ENCODE peak calls at places on chromosomes 3 and 15, in nine cellular contexts. One of them, this sample, is unnamed.

GRCh38 chr15:42151012-42151615 is 5.3 kb downstream of the PLA2G4F start:
- DNase-seq in kidney epithelial cell: no peak
- DNase-seq in fibroblast of pulmonary artery: no peak
- DNase-seq in Calu3: no peak
- DNase-seq in mammary epithelial cell: no peak
- DNase-seq in hepatocyte: no peak
- DNase-seq in heart right ventricle: no peak
- DNase-seq in Panc1: no peak
- DNase-seq in body of pancreas: no peak
- DNase-seq in this sample: no peak

GRCh38 chr3:127772776-127773751 is 49.3 kb downstream of the MGLL start:
- DNase-seq in kidney epithelial cell: no peak
- DNase-seq in fibroblast of pulmonary artery: no peak
- DNase-seq in Calu3: no peak
- DNase-seq in mammary epithelial cell: no peak
- DNase-seq in hepatocyte: no peak
- DNase-seq in heart right ventricle: no peak
- DNase-seq in Panc1: no peak
- DNase-seq in body of pancreas: no peak
- DNase-seq in this sample: no peak

GRCh38 chr15:31591908-31592307 is 265.3 kb downstream of the KLF13 start:
- DNase-seq in kidney epithelial cell: no peak
- DNase-seq in fibroblast of pulmonary artery: no peak
- DNase-seq in Calu3: no peak
- DNase-seq in mammary epithelial cell: no peak
- DNase-seq in hepatocyte: no peak
- DNase-seq in heart right ventricle: no peak
- DNase-seq in Panc1: no peak
- DNase-seq in body of pancreas: no peak
- DNase-seq in this sample: no peak

GRCh38 chr3:77362936-77363335 is 323.0 kb downstream of the ROBO2 start:
- DNase-seq in kidney epithelial cell: no peak
- DNase-seq in fibroblast of pulmonary artery: no peak
- DNase-seq in Calu3: no peak
- DNase-seq in mammary epithelial cell: no peak
- DNase-seq in hepatocyte: no peak
- DNase-seq in heart right ventricle: no peak
- DNase-seq in Panc1: no peak
- DNase-seq in body of pancreas: no peak
- DNase-seq in this sample: no peak

GRCh38 chr15:85852969-85853368 is 58.2 kb upstream of the KLHL25 start:
- DNase-seq in kidney epithelial cell: no peak
- DNase-seq in fibroblast of pulmonary artery: no peak
- DNase-seq in Calu3: no peak
- DNase-seq in mammary epithelial cell: no peak
- DNase-seq in hepatocyte: no peak
- DNase-seq in heart right ventricle: no peak
- DNase-seq in Panc1: no peak
- DNase-seq in body of pancreas: no peak
- DNase-seq in this sample: no peak

GRCh38 chr15:41904487-41905359 is 10.9 kb upstream of the SPTBN5 start:
- DNase-seq in kidney epithelial cell: no peak
- DNase-seq in fibroblast of pulmonary artery: peak; percentile 74
- DNase-seq in Calu3: peak; percentile 45
- DNase-seq in mammary epithelial cell: peak; percentile 42
- DNase-seq in hepatocyte: peak; percentile 85
- DNase-seq in heart right ventricle: peak; percentile 70
- DNase-seq in Panc1: peak; percentile 54
- DNase-seq in body of pancreas: peak; percentile 66
- DNase-seq in this sample: peak; percentile 78

GRCh38 chr3:31622636-31623288 is 90.0 kb downstream of the STT3B start:
- DNase-seq in kidney epithelial cell: no peak
- DNase-seq in fibroblast of pulmonary artery: no peak
- DNase-seq in Calu3: no peak
- DNase-seq in mammary epithelial cell: no peak
- DNase-seq in hepatocyte: no peak
- DNase-seq in heart right ventricle: no peak
- DNase-seq in Panc1: no peak
- DNase-seq in body of pancreas: no peak
- DNase-seq in this sample: no peak

GRCh38 chr3:189298469-189299375 is 127.0 kb downstream of the TPRG1 start:
- DNase-seq in kidney epithelial cell: no peak
- DNase-seq in fibroblast of pulmonary artery: no peak
- DNase-seq in Calu3: no peak
- DNase-seq in mammary epithelial cell: peak; percentile 87
- DNase-seq in hepatocyte: no peak
- DNase-seq in heart right ventricle: no peak
- DNase-seq in Panc1: no peak
- DNase-seq in body of pancreas: no peak
- DNase-seq in this sample: no peak

GRCh38 chr3:14142567-14143270 is 17.9 kb downstream of the TMEM43 start:
- DNase-seq in kidney epithelial cell: no peak
- DNase-seq in fibroblast of pulmonary artery: no peak
- DNase-seq in Calu3: no peak
- DNase-seq in mammary epithelial cell: peak; percentile 78
- DNase-seq in hepatocyte: no peak
- DNase-seq in heart right ventricle: no peak
- DNase-seq in Panc1: no peak
- DNase-seq in body of pancreas: no peak
- DNase-seq in this sample: no peak

GRCh38 chr3:127652246-127652995 is 20.3 kb upstream of the ABTB1 start:
- DNase-seq in kidney epithelial cell: no peak
- DNase-seq in fibroblast of pulmonary artery: peak; percentile 65
- DNase-seq in Calu3: peak; percentile 78
- DNase-seq in mammary epithelial cell: no peak
- DNase-seq in hepatocyte: peak; percentile 80
- DNase-seq in heart right ventricle: peak; percentile 38
- DNase-seq in Panc1: peak; percentile 36
- DNase-seq in body of pancreas: peak; percentile 47
- DNase-seq in this sample: peak; percentile 66

GRCh38 chr15:45129651-45130129 is at the start of the genes DUOX1 and DUOXA1:
- DNase-seq in kidney epithelial cell: no peak
- DNase-seq in fibroblast of pulmonary artery: no peak
- DNase-seq in Calu3: peak; percentile 52
- DNase-seq in mammary epithelial cell: peak; percentile 61
- DNase-seq in hepatocyte: peak; percentile 73
- DNase-seq in heart right ventricle: no peak
- DNase-seq in Panc1: no peak
- DNase-seq in body of pancreas: no peak
- DNase-seq in this sample: peak; percentile 29

GRCh38 chr3:46419816-46420215 is 12.8 kb downstream of the CCRL2 start:
- DNase-seq in kidney epithelial cell: no peak
- DNase-seq in fibroblast of pulmonary artery: no peak
- DNase-seq in Calu3: no peak
- DNase-seq in mammary epithelial cell: no peak
- DNase-seq in hepatocyte: no peak
- DNase-seq in heart right ventricle: no peak
- DNase-seq in Panc1: no peak
- DNase-seq in body of pancreas: no peak
- DNase-seq in this sample: no peak

GRCh38 chr3:99659965-99660364 is 21.6 kb downstream of the COL8A1 start:
- DNase-seq in kidney epithelial cell: no peak
- DNase-seq in fibroblast of pulmonary artery: peak; percentile 80
- DNase-seq in Calu3: no peak
- DNase-seq in mammary epithelial cell: no peak
- DNase-seq in hepatocyte: no peak
- DNase-seq in heart right ventricle: no peak
- DNase-seq in Panc1: no peak
- DNase-seq in body of pancreas: no peak
- DNase-seq in this sample: no peak

GRCh38 chr15:29821416-29822099 is 710 bp downstream of the TJP1 start:
- DNase-seq in kidney epithelial cell: no peak
- DNase-seq in fibroblast of pulmonary artery: peak; percentile 80
- DNase-seq in Calu3: peak; percentile 63
- DNase-seq in mammary epithelial cell: peak; percentile 90
- DNase-seq in hepatocyte: peak; percentile 92
- DNase-seq in heart right ventricle: peak; percentile 83
- DNase-seq in Panc1: no peak
- DNase-seq in body of pancreas: peak; percentile 88
- DNase-seq in this sample: peak; percentile 75
- TF ChIP-seq CTCF in kidney epithelial cell: peak; percentile 41
- TF ChIP-seq CTCF in fibroblast of pulmonary artery: peak; percentile 32
- TF ChIP-seq CTCF in Calu3: no peak
- TF ChIP-seq CTCF in mammary epithelial cell: peak; percentile 15
- TF ChIP-seq CTCF in hepatocyte: peak; percentile 28
- TF ChIP-seq CTCF in heart right ventricle: peak; percentile 9
- TF ChIP-seq CTCF in Panc1: peak; percentile 17
- TF ChIP-seq CTCF in body of pancreas: peak; percentile 33
- TF ChIP-seq CTCF in this sample: no peak

DNA sequence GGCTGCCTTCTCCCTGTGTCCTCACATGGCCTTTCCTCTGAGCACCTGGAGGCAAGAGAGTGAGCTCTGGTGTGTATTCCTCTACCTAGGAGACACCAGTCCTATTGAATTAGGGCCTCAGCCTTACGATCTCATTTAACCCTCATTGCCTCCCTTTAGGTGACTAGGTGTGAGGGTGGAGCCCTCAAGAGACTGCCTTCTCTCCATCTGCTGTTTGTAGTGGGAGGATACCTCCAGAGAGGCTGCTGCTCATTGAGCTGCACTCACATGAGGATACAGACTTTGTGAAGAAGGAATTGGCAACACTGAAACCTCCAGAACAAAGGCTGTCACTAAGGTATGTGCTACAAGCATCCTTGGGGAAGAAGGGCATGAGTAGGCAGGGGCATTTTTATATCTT is at the start of gene CCR8:
- DNase-seq in kidney epithelial cell: no peak
- DNase-seq in fibroblast of pulmonary artery: no peak
- DNase-seq in Calu3: no peak
- DNase-seq in mammary epithelial cell: no peak
- DNase-seq in hepatocyte: no peak
- DNase-seq in heart right ventricle: no peak
- DNase-seq in Panc1: no peak
- DNase-seq in body of pancreas: no peak
- DNase-seq in this sample: no peak
- TF ChIP-seq CTCF in kidney epithelial cell: no peak
- TF ChIP-seq CTCF in fibroblast of pulmonary artery: no peak
- TF ChIP-seq CTCF in Calu3: no peak
- TF ChIP-seq CTCF in mammary epithelial cell: no peak
- TF ChIP-seq CTCF in hepatocyte: no peak
- TF ChIP-seq CTCF in heart right ventricle: no peak
- TF ChIP-seq CTCF in Panc1: no peak
- TF ChIP-seq CTCF in body of pancreas: no peak
- TF ChIP-seq CTCF in this sample: no peak

DNA sequence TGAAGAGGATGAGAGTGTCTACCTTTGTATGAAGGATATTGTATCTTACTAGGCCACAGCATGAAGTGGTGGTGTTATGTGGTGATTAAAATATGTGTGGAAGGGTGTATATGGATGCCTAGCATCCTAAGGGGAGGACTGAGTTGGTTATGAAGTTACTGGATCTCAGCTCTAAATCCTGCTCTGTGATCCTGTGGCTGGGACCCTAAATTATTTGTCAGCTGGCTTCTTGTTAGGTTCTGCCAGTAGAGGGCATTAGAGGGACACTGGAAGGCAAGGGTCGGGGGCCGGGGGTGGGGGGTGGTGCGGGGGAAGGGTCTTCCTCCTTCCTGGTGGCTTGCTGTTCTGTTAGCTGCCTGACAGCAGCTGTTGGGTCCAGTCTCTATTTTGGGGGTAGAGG is 34.9 kb downstream of the MORF4L1 start:
- DNase-seq in kidney epithelial cell: no peak
- DNase-seq in fibroblast of pulmonary artery: no peak
- DNase-seq in Calu3: no peak
- DNase-seq in mammary epithelial cell: no peak
- DNase-seq in hepatocyte: no peak
- DNase-seq in heart right ventricle: no peak
- DNase-seq in Panc1: no peak
- DNase-seq in body of pancreas: no peak
- DNase-seq in this sample: peak; percentile 48
- TF ChIP-seq CTCF in kidney epithelial cell: peak; percentile 17
- TF ChIP-seq CTCF in fibroblast of pulmonary artery: peak; percentile 31
- TF ChIP-seq CTCF in Calu3: no peak
- TF ChIP-seq CTCF in mammary epithelial cell: no peak
- TF ChIP-seq CTCF in hepatocyte: peak; percentile 43
- TF ChIP-seq CTCF in heart right ventricle: peak; percentile 12
- TF ChIP-seq CTCF in Panc1: peak; percentile 68
- TF ChIP-seq CTCF in body of pancreas: no peak
- TF ChIP-seq CTCF in this sample: peak; percentile 40

GRCh38 chr15:78434134-78434533 is 3.9 kb upstream of the IREB2 start:
- DNase-seq in kidney epithelial cell: no peak
- DNase-seq in fibroblast of pulmonary artery: no peak
- DNase-seq in Calu3: no peak
- DNase-seq in mammary epithelial cell: no peak
- DNase-seq in hepatocyte: no peak
- DNase-seq in heart right ventricle: no peak
- DNase-seq in Panc1: no peak
- DNase-seq in body of pancreas: no peak
- DNase-seq in this sample: no peak

GRCh38 chr15:78437762-78438594 is at the start of gene IREB2:
- DNase-seq in kidney epithelial cell: peak; percentile 83
- DNase-seq in fibroblast of pulmonary artery: peak; percentile 99
- DNase-seq in Calu3: peak; percentile 98
- DNase-seq in mammary epithelial cell: peak; percentile 97
- DNase-seq in hepatocyte: peak; percentile 100
- DNase-seq in heart right ventricle: peak; percentile 98
- DNase-seq in Panc1: peak; percentile 94
- DNase-seq in body of pancreas: peak; percentile 98
- DNase-seq in this sample: peak; percentile 98

GRCh38 chr15:78440375-78441373 is 2.7 kb downstream of the IREB2 start:
- DNase-seq in kidney epithelial cell: no peak
- DNase-seq in fibroblast of pulmonary artery: no peak
- DNase-seq in Calu3: no peak
- DNase-seq in mammary epithelial cell: no peak
- DNase-seq in hepatocyte: no peak
- DNase-seq in heart right ventricle: no peak
- DNase-seq in Panc1: no peak
- DNase-seq in body of pancreas: no peak
- DNase-seq in this sample: no peak

GRCh38 chr15:78437107-78437761 is 782 bp upstream of the IREB2 start:
- DNase-seq in kidney epithelial cell: no peak
- DNase-seq in fibroblast of pulmonary artery: no peak
- DNase-seq in Calu3: no peak
- DNase-seq in mammary epithelial cell: no peak
- DNase-seq in hepatocyte: no peak
- DNase-seq in heart right ventricle: no peak
- DNase-seq in Panc1: no peak
- DNase-seq in body of pancreas: no peak
- DNase-seq in this sample: no peak

DNA sequence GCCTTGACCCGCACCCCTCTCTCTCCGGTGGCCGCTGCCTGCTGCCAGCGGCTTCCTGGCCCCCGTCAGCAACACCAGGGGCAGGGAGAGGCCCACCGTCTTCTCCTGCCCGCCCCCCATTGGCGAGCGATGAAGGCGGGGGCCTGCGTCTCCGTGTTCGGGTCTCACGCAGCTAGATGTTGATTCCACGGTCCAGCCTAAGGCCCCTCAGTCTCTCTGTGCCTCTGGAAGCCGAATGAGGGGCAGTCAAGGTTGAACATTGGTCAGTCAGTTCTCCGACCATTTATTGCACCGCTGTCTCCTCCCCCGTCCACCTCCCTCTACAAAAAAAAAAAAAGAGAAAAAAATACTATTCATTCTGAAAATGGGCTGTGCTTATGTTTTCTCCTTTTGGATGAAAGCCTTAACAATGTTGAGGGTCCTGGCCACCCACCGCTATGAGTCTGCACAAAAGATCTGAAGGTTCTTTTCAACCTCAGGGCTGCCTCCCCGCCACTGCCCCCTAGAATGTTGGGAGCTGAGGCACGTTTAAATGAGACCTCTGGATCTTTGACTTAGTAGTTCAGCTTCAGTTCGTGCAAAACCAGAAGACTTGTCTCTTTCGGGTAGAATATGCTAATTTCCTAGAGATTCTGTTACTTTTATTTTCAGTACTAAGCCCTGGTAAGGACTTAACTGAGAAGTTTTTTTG is 724 bp downstream of the IREB2 start:
- DNase-seq in kidney epithelial cell: no peak
- DNase-seq in fibroblast of pulmonary artery: peak; percentile 19
- DNase-seq in Calu3: peak; percentile 17
- DNase-seq in mammary epithelial cell: peak; percentile 11
- DNase-seq in hepatocyte: peak; percentile 59
- DNase-seq in heart right ventricle: peak; percentile 21
- DNase-seq in Panc1: no peak
- DNase-seq in body of pancreas: no peak
- DNase-seq in this sample: peak; percentile 49
- TF ChIP-seq CTCF in kidney epithelial cell: peak; percentile 31
- TF ChIP-seq CTCF in fibroblast of pulmonary artery: peak; percentile 34
- TF ChIP-seq CTCF in Calu3: no peak
- TF ChIP-seq CTCF in mammary epithelial cell: peak; percentile 20
- TF ChIP-seq CTCF in hepatocyte: peak; percentile 24
- TF ChIP-seq CTCF in heart right ventricle: peak; percentile 10
- TF ChIP-seq CTCF in Panc1: peak; percentile 53
- TF ChIP-seq CTCF in body of pancreas: no peak
- TF ChIP-seq CTCF in this sample: no peak